ENCODE peak calls at places on chromosomes 3 and 15, in four cellular contexts. F, I, Q and C are unnamed samples.

GRCh38 chr3:120350431-120350941 is 1.3 kb upstream of the LRRC58 start:
- DNase-seq in F (no peak), I (peak), Q (peak), C (peak)

GRCh38 chr3:14358426-14359211 is 43.8 kb upstream of the SLC6A6 start:
- DNase-seq in F (no peak), I (peak), Q (peak), C (peak)

GRCh38 chr3:44050051-44050570 is 191.6 kb upstream of the TOPAZ1 start:
- DNase-seq in F (no peak), I (no peak), Q (no peak), C (no peak)

GRCh38 chr15:39720721-39721611 is 61.7 kb downstream of the FSIP1 start:
- DNase-seq in F (no peak), I (peak), Q (peak), C (peak)

GRCh38 chr3:8709801-8710524 is 23.6 kb upstream of the CAV3 start:
- DNase-seq in F (no peak), I (no peak), Q (no peak), C (no peak)

GRCh38 chr3:114376091-114376490 is 82.3 kb downstream of the TIGIT start:
- DNase-seq in F (no peak), I (no peak), Q (no peak), C (peak)

GRCh38 chr3:123289336-123290106 is 87.8 kb downstream of the SEC22A start:
- DNase-seq in F (no peak), I (peak), Q (no peak), C (no peak)

GRCh38 chr15:67240235-67241131 is 14.0 kb downstream of the AAGAB start:
- DNase-seq in F (no peak), I (no peak), Q (no peak), C (no peak)

GRCh38 chr15:68201879-68202261 is 3.3 kb downstream of the CALML4 start:
- DNase-seq in F (no peak), I (no peak), Q (no peak), C (no peak)

GRCh38 chr3:11610044-11610671 is 33.6 kb downstream of the VGLL4 start:
- DNase-seq in F (no peak), I (peak), Q (peak), C (no peak)

DNA sequence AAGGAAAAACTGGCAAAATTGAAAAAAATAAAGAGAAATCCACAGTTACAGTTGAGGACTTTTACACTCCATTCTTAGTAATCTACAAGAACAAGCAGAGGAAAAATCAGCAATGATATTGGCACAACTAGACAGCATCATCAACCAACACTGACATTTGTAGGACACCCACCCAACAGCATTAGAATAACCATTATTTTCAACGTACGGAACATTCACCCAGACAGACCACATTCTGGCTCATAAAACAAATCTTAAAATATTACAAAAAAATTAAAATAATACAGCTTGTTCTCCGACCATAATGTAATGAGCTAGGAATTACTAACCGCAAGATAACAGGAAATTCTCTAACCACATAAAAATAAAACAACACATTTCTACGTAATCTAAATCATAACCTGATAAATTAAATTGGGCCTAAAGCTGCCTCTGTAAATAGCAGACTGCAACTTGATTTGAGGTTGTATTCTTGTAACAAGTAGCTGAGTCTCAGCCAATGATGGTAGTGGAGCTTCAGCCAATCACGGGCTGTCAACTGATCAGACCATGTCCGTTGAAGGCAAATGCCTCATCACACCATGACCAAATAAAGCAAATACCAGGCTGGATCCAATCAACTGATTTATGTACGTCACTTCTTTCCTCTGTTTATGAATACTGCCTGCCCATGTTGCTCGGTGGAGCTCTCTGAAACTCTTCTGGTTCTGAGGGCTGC is 9.2 kb downstream of the PLSCR4 start:
- DNase-seq in F (no peak), I (no peak), Q (peak), C (peak)
- H3K4me3 ChIP-seq in F (no peak), I (peak), Q (no peak), C (no peak)

GRCh38 chr3:64667887-64668581 is 19.8 kb downstream of the ADAMTS9 start:
- DNase-seq in F (no peak), I (no peak), Q (no peak), C (no peak)
- TF ChIP-seq CTCF in F (no peak), I (no peak), Q (no peak), C (no peak)

DNA sequence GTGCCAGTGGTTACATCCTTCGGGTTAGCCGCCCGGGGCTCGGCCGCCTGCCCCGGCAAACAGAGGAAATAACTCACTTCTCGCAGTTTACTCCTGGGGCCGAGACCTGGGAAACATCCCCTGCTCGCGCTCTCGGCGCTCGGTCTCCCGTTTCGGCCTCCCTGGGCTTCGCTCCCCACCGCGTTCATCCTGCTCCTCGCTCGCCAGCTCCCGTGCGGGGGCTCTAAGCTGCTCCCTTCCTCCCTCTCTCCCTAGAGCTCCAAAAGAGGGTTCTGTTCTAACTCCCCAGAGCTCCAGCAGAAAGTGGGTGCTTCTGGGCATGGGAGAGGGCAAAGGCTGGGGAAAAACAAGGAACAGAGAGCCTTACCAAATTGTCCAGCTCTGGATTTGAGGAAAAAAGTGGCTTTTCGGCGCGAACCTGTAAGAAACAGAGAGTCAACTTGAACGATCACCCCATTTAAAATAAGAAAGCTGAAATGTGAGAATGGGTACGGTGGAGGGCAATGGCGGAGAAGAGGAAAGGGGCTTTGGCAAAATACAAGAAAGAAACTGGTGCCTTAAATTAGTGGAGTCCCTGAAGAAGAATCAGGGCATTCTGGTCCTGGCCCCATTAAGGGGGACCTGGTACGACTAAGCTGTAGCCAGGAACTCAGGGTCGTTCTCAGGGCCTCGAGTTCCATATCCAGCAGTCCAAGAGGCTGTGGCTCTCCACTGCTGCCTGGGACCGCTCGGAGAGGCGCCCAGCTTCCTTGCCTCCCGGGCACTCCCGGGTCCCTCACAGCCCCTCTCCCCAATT is 5.0 kb downstream of the MEIS2 start:
- DNase-seq in F (no peak), I (peak), Q (no peak), C (no peak)
- H3K4me3 ChIP-seq in F (no peak), I (no peak), Q (peak), C (peak)

DNA sequence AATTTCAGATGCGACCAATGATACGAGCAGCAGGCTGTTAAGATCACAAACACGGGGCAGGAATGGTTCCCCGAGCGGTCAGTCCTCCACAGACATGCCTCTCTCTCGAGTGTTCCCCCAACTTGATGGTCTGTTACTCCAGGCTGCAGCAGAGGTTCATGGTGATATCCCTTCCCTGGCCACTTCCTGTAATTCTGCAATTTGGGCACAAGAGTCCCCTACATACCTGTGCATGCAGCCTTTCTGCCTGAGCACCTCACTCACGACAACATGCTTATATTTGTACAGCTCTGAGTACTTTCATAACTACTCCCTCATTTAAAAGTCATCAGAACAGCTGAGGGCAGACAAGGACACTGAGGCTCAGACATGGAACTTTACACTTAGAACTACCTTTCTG is 408.1 kb upstream of the NR2F2 start:
- DNase-seq in F (no peak), I (no peak), Q (no peak), C (no peak)
- TF ChIP-seq CTCF in F (no peak), I (no peak), Q (no peak), C (no peak)

DNA sequence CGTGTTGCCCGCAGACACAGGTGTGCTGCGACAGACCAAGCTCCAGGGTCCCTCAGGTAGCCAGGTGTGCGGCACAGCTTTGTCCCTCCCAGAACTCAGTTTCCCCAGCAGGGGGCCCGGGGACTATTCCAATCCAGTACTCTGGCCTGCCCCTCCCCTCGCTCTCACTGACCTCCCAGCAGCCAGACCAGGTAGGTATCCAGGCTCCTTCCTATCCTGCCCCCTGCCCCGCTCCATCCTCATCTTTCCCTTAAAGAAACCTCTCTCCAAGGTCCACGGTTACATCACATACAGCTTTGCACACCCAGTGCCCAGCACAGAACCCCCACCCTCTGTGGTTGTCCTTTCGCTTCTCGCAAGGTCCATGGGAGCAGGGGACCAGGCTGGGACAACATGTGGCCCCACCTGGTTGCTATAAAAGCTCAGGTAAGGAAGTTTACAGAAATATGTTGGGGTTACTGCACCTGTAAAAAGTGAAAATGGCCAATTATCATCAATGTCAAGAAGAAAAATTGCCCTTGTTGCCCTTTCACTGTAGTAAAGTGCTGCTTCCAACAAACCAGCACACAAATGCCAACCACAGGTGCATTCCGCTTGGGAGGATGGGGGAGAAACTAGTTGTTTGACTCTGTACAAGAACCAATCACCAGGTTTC is 7.3 kb upstream of the CYP11A1 start:
- DNase-seq in F (no peak), I (peak), Q (no peak), C (no peak)
- H3K4me3 ChIP-seq in F (peak), I (peak), Q (peak), C (peak)

DNA sequence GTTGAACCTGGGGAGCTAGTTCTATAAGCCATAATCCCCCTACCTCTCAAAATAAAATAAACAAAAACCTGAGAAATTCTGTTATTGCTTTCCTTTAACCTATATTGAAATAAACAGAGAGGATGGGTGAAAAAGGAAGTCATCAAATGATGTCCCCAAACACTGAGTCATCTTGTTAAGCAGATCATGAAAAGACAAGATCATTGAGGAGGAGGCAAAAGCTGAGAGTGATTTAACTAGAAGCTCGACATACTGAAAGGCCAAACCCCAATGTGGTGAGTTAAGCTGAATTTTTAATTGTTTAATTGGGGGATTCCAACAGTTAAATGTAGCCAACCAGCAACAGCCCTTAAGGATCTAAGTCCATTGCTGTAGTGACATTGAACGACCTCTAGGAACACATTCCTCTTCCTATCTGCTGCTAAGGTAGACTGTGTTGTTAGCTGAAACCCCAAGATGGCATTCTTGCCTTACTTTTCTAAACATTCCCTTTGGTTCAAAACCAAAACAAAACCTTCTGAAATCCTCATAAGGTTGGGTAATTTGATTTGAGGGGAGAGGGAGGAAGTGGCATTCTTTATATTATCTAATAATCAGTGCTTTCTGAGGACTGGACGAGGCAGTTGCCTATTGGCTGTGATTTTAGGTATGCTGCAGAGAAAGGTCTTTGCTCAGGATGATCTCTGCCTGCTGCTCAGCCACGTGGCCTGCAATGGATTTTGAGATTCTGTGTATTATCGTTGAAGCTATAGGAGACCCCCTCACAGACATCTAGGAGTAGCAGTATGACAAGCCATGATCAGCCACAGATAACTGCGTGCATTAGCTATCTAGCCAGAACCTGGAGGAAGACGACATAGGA is 62.7 kb upstream of the BNIP2 start:
- DNase-seq in F (no peak), I (peak), Q (no peak), C (peak)
- TF ChIP-seq CTCF in F (no peak), I (peak), Q (peak), C (peak)

DNA sequence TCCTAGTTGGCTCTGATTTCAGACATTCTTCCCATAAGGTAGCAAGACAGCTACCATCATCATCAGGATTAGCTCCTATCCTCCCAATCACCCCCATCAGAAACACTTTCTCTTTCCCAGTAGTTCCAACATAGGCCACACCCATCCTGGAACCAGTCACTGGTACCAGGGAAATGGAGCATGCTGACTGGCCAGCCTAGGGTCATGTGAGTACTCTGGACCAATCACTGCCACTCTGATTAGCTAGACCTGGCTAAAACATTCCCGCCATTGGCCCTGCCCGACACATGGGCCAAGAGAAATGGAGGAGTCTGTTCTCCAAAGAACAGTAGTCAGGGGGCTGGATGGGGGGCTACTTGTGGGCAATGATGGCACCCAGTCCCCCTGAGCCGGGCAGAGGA is 12.4 kb downstream of the EFCC1 start:
- DNase-seq in F (no peak), I (peak), Q (no peak), C (no peak)
- H3K4me3 ChIP-seq in F (no peak), I (no peak), Q (no peak), C (no peak)